ENCODE peak calls at places on chromosomes 4 and X, in eight cellular contexts. C, F, L, O, G, H, V and Q are unnamed samples.

GRCh38 chr4:2787230-2788100 is 5.4 kb upstream of the SH3BP2 start:
- DNase-seq in C (no peak), F (no peak), L (no peak), O (no peak), G (peak), H (peak), V (no peak), Q (no peak)

GRCh38 chrX:47129157-47129878 is 15.2 kb downstream of the NDUFB11 start:
- DNase-seq in C (peak), F (peak), L (peak), O (peak), G (peak), H (peak), V (peak), Q (peak)

GRCh38 chr4:35934370-35934981 is 309.8 kb downstream of the ARAP2 start:
- DNase-seq in C (no peak), F (peak), L (no peak), O (peak), G (peak), H (no peak), V (no peak), Q (no peak)

GRCh38 chr4:137647375-137647774 is 115.1 kb upstream of the PCDH18 start:
- DNase-seq in C (no peak), F (no peak), L (no peak), O (no peak), G (peak), H (no peak), V (no peak), Q (no peak)

GRCh38 chrX:40010550-40011364 is 87.0 kb downstream of the BCOR start:
- DNase-seq in C (no peak), F (no peak), L (no peak), O (no peak), G (no peak), H (no peak), V (no peak), Q (no peak)

GRCh38 chr4:44196796-44197195 is 251.8 kb downstream of the KCTD8 start:
- DNase-seq in C (no peak), F (no peak), L (no peak), O (no peak), G (no peak), H (no peak), V (no peak), Q (no peak)

GRCh38 chr4:145679991-145680455 is at the start of gene C4orf51:
- DNase-seq in C (no peak), F (peak), L (no peak), O (no peak), G (no peak), H (no peak), V (no peak), Q (peak)

GRCh38 chr4:113641025-113641431 is 120.5 kb downstream of the CAMK2D start:
- DNase-seq in C (no peak), F (no peak), L (no peak), O (no peak), G (peak), H (no peak), V (no peak), Q (no peak)

GRCh38 chr4:16269742-16270522 is 43.7 kb upstream of the TAPT1 start:
- DNase-seq in C (no peak), F (peak), L (no peak), O (no peak), G (no peak), H (no peak), V (peak), Q (no peak)

DNA sequence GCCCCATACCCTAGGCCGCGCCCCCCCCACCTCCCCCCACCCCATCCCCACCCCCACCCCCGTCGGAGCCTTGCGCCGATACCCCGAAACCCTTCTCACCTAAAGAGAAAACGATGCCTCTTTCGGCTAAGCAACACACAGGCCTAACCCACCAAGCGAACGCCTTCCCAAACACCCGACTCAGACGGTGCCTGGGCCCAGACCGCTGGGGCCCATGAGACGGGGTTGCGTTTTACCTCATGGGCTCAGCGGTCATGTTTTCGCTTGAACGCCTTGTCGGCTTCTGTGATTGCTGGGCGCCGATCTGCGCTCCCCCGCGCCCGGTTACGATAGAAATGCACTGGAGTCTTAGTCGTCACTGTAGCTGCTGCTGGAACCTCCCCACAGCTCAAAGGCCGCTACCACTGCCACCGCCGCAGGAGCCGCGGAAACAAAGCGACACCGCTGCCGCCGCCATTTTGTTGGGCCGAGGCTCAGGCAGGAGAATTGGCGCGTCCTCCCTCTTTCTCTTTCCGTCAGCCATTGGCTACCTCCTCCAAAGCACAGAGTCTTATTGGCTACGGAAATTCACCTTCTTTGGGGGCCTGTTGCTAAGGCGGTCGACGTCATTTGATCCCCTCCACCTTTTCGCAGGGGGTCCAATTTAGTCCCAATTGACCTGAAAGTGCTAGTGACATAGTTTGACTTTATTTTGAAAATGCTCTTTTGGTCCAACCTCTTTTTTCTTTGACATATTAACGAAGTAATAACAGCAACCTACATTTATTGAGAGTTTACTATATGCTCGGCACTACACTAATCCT is at the start of gene ATRX:
- DNase-seq in C (peak), F (peak), L (peak), O (peak), G (peak), H (peak), V (peak), Q (peak)
- TF ChIP-seq POLR2A in C (peak), F (peak), L (peak), O (peak), G (peak), H (no peak), V (no peak), Q (peak)

GRCh38 chr4:76690091-76690905 is 207.6 kb downstream of the SOWAHB start:
- DNase-seq in C (no peak), F (peak), L (peak), O (no peak), G (no peak), H (no peak), V (no peak), Q (no peak)
- TF ChIP-seq POLR2A in C (no peak), F (no peak), L (no peak), O (no peak), G (no peak), H (no peak), V (no peak), Q (no peak)

GRCh38 chrX:132482632-132483031 is 6.2 kb downstream of the MBNL3 start:
- DNase-seq in C (no peak), F (no peak), L (no peak), O (no peak), G (no peak), H (no peak), V (no peak), Q (no peak)

GRCh38 chrX:132483523-132483922 is 5.3 kb downstream of the MBNL3 start:
- DNase-seq in C (no peak), F (no peak), L (no peak), O (no peak), G (no peak), H (no peak), V (no peak), Q (no peak)

GRCh38 chrX:132481449-132481848 is 7.4 kb downstream of the MBNL3 start:
- DNase-seq in C (no peak), F (no peak), L (no peak), O (no peak), G (no peak), H (no peak), V (no peak), Q (no peak)

GRCh38 chrX:132483951-132484350 is 4.9 kb downstream of the MBNL3 start:
- DNase-seq in C (no peak), F (no peak), L (no peak), O (no peak), G (no peak), H (no peak), V (no peak), Q (no peak)

DNA sequence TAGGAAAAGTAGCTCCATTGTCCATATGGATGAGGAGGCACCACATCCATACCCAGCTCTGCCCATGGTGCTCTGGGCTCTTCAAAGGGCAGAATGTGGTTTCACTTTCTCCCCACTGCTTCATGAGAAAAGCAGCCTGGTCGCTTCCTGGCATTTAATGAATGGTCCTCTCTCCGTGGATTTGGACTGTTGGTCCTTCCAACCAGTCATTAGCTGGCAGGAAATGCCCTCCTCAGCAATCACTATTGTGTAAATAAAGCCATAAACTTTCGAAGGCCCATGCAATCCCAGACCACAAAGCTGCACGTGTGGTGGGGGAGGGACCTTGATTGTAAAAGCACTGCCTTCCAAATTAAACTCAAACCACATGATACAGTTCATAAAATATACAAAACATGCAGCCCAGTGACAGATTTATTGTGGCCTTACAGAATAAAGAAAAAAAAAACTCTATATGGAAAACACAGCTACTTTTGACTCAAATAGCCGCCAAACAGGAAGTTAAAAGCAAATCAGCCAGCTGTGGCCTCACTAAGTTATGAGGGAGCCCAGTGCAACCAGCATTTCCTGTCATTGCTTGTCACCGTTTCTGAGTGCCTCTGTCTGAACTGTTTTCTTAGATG is 8.1 kb downstream of the MBNL3 start:
- DNase-seq in C (peak), F (peak), L (no peak), O (peak), G (peak), H (no peak), V (no peak), Q (peak)
- TF ChIP-seq POLR2A in C (no peak), F (no peak), L (no peak), O (no peak), G (no peak), H (no peak), V (no peak), Q (no peak)

GRCh38 chrX:74295102-74295501 is 8.9 kb upstream of the ZCCHC13 start:
- DNase-seq in C (no peak), F (no peak), L (no peak), O (no peak), G (no peak), H (no peak), V (no peak), Q (no peak)

GRCh38 chrX:74291577-74291963 is 12.4 kb upstream of the ZCCHC13 start:
- DNase-seq in C (no peak), F (no peak), L (no peak), O (no peak), G (no peak), H (no peak), V (no peak), Q (no peak)

GRCh38 chrX:74293343-74293946 is 10.5 kb upstream of the ZCCHC13 start:
- DNase-seq in C (peak), F (peak), L (peak), O (peak), G (no peak), H (peak), V (peak), Q (peak)

GRCh38 chrX:74286950-74287349 is 17.0 kb upstream of the ZCCHC13 start:
- DNase-seq in C (no peak), F (peak), L (no peak), O (no peak), G (no peak), H (no peak), V (no peak), Q (no peak)

GRCh38 chrX:74291964-74292891 is 11.8 kb upstream of the ZCCHC13 start:
- DNase-seq in C (peak), F (peak), L (peak), O (peak), G (peak), H (peak), V (peak), Q (peak)
- TF ChIP-seq POLR2A in C (no peak), F (peak), L (peak), O (peak), G (peak), H (no peak), V (no peak), Q (peak)

GRCh38 chr4:153467897-153468262 is 1.7 kb downstream of the TMEM131L start:
- DNase-seq in C (no peak), F (no peak), L (no peak), O (peak), G (no peak), H (no peak), V (no peak), Q (no peak)

GRCh38 chr4:153467154-153467896 is 1.2 kb downstream of the TMEM131L start:
- DNase-seq in C (no peak), F (no peak), L (peak), O (peak), G (peak), H (peak), V (no peak), Q (peak)

GRCh38 chr4:153465583-153465921 is 608 bp upstream of the TMEM131L start:
- DNase-seq in C (peak), F (peak), L (peak), O (no peak), G (no peak), H (peak), V (peak), Q (peak)

GRCh38 chr4:153465922-153466636 is at the start of gene TMEM131L:
- DNase-seq in C (peak), F (peak), L (peak), O (peak), G (no peak), H (peak), V (peak), Q (peak)

GRCh38 chr4:153466637-153467153 is 535 bp downstream of the TMEM131L start:
- DNase-seq in C (no peak), F (no peak), L (peak), O (no peak), G (no peak), H (no peak), V (no peak), Q (no peak)
- TF ChIP-seq POLR2A in C (no peak), F (no peak), L (no peak), O (no peak), G (no peak), H (no peak), V (no peak), Q (no peak)

DNA sequence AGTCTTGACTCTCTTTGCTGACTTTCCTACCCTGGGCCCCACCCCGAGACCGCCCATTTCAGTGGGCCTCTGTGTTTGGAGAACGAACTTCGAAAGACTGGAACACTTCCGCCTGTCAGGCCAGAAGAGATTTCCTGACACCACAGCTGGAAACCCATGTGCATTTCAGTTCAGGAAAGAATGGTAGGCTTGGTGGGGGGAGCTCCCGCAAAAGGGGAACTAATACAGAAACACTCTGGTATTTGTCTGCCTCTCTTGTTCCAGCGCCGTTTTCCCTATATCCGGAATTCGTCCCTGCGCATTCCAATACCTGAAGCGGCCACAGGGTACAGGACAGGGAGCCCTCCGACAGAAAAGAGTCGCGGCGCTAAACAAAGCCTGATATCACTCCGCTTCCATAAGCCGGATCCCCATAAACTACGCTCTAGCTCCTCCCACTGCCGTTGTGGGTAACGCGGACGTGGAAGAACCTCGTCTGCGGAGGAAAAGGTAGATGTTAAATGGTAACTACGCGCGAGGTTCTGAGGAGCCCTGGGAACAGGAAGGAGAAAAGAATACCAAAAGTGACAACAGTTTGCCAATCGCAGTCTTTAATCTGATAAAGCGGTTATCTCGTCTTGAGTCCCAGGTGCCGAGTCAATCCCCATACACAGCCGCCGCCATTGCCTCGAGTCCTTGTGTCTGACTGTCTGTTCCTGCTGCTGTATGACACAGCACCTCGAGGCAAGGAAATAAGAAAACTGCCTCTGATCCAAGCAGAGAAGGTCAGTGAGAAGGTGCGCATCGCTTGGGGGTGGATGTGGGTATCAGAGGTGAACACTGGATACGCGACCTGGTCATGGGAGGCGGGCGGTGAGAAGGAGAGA is at the start of gene ARMCX5:
- DNase-seq in C (peak), F (peak), L (peak), O (peak), G (peak), H (peak), V (peak), Q (peak)
- TF ChIP-seq POLR2A in C (peak), F (peak), L (peak), O (peak), G (peak), H (peak), V (peak), Q (no peak)

DNA sequence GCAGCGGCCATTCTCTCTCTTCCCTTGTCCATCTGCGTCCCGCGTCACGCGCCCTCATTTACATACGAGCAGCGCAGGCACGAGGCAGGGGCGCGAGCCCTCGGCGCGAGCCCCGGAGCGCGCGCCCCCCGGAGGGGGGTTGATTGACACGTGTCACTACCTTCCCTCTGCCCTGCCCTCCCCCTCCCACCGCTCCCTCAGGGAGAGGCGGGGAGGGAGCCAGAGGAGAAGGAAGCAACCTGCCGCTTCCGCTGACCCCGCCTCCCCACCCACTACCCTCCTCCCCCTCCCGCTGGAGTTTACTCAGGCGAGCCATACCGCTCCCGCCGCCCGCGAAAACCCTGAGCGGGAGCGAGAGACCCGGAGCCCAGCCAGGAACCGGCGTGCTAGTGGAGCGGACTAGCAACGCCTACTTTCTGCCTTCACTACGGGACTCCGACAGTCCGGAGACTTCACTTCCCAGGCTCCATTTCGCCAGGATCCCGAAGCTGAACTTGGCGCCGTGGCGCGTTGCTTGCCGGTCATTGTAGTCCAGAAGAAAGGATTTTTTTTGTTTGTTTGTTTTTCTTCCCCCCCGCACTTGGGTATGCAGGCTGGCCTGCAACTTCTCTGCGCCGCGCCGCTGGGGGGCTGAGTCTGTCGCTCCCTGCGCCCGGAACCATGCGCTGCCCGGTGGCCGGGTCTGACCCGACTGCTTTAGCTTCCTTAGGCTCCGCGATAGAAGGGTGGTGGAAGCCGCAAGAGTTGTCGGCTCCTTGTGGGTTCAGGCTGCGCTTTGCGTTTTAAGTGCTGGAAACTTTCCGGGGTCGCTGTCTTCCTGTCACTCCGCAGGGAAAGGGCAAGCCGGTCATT is at the start of gene LCORL:
- DNase-seq in C (peak), F (peak), L (peak), O (peak), G (peak), H (peak), V (peak), Q (peak)
- TF ChIP-seq POLR2A in C (peak), F (no peak), L (peak), O (peak), G (peak), H (peak), V (no peak), Q (peak)

GRCh38 chr4:80268936-80269335 is 2.5 kb downstream of the FGF5 start:
- DNase-seq in C (no peak), F (no peak), L (no peak), O (no peak), G (no peak), H (no peak), V (no peak), Q (no peak)
- TF ChIP-seq POLR2A in C (no peak), F (no peak), L (no peak), O (no peak), G (no peak), H (no peak), V (no peak), Q (no peak)